ENCODE peak calls at places on chromosomes 7 and 10, in nine cellular contexts. A, O, L, R, H, X, C, T and Y are unnamed samples.

GRCh38 chr10:116798859-116799258 is 50.4 kb upstream of the ENO4 start:
- DNase-seq in A (no peak), O (no peak), L (no peak), R (no peak), H (no peak), X (no peak), C (no peak), T (no peak), Y (no peak)

GRCh38 chr10:57430376-57430775 is 837.3 kb downstream of the IPMK start:
- DNase-seq in A (no peak), O (no peak), L (no peak), R (no peak), H (no peak), X (no peak), C (no peak), T (no peak), Y (no peak)

GRCh38 chr10:88108115-88108610 is 244.7 kb downstream of the PTEN start:
- DNase-seq in A (no peak), O (no peak), L (no peak), R (no peak), H (no peak), X (no peak), C (peak), T (no peak), Y (no peak)

GRCh38 chr7:7919449-7919945 is 49.1 kb upstream of the GLCCI1 start:
- DNase-seq in A (no peak), O (no peak), L (no peak), R (no peak), H (no peak), X (no peak), C (no peak), T (no peak), Y (no peak)

GRCh38 chr10:25694976-25695375 is 239.1 kb upstream of the MYO3A start:
- DNase-seq in A (no peak), O (no peak), L (no peak), R (no peak), H (no peak), X (no peak), C (no peak), T (no peak), Y (no peak)

GRCh38 chr10:129759214-129760002 is 204.7 kb downstream of the EBF3 start:
- DNase-seq in A (no peak), O (no peak), L (no peak), R (no peak), H (no peak), X (no peak), C (no peak), T (peak), Y (no peak)

GRCh38 chr10:94279835-94280709 is 82.7 kb downstream of the NOC3L start:
- DNase-seq in A (peak), O (peak), L (peak), R (peak), H (peak), X (peak), C (peak), T (peak), Y (peak)

GRCh38 chr7:119630570-119630969 is 642.4 kb upstream of the KCND2 start:
- DNase-seq in A (no peak), O (no peak), L (no peak), R (no peak), H (no peak), X (no peak), C (no peak), T (no peak), Y (no peak)

GRCh38 chr7:84372155-84372621 is 177.6 kb upstream of the SEMA3A start:
- DNase-seq in A (peak), O (no peak), L (no peak), R (no peak), H (peak), X (no peak), C (no peak), T (no peak), Y (no peak)

GRCh38 chr7:129501760-129502707 is at the start of gene SMKR1:
- DNase-seq in A (peak), O (no peak), L (peak), R (peak), H (peak), X (peak), C (peak), T (peak), Y (peak)

GRCh38 chr10:11162828-11163599 is 145.3 kb downstream of the CELF2 start:
- DNase-seq in A (no peak), O (no peak), L (no peak), R (no peak), H (no peak), X (no peak), C (no peak), T (no peak), Y (no peak)

GRCh38 chr7:16660702-16661464 is 14.9 kb downstream of the BZW2 start:
- DNase-seq in A (peak), O (no peak), L (no peak), R (no peak), H (no peak), X (no peak), C (no peak), T (no peak), Y (no peak)

GRCh38 chr7:46581276-46581675 is 660.2 kb upstream of the IGFBP3 start:
- DNase-seq in A (no peak), O (no peak), L (no peak), R (no peak), H (no peak), X (no peak), C (no peak), T (no peak), Y (no peak)

GRCh38 chr10:95391570-95392249 is 100.9 kb upstream of the PDLIM1 start:
- DNase-seq in A (peak), O (peak), L (no peak), R (peak), H (peak), X (peak), C (no peak), T (no peak), Y (no peak)

GRCh38 chr7:33849004-33849403 is 56.3 kb upstream of the BMPER start:
- DNase-seq in A (no peak), O (no peak), L (no peak), R (no peak), H (no peak), X (no peak), C (no peak), T (no peak), Y (no peak)

GRCh38 chr10:130660266-130660665 is 524.1 kb downstream of the GLRX3 start:
- DNase-seq in A (no peak), O (no peak), L (no peak), R (no peak), H (no peak), X (no peak), C (no peak), T (no peak), Y (no peak)

GRCh38 chr10:123862421-123863188 is 29.0 kb downstream of the CPXM2 start:
- DNase-seq in A (no peak), O (no peak), L (no peak), R (no peak), H (no peak), X (no peak), C (no peak), T (no peak), Y (no peak)

GRCh38 chr10:123136806-123137642 is 1.3 kb downstream of the HMX3 start:
- DNase-seq in A (no peak), O (no peak), L (peak), R (peak), H (no peak), X (no peak), C (no peak), T (no peak), Y (no peak)

GRCh38 chr7:128911441-128912031 is 1.0 kb upstream of the KCP start:
- DNase-seq in A (no peak), O (peak), L (no peak), R (peak), H (no peak), X (no peak), C (peak), T (no peak), Y (no peak)

GRCh38 chr10:80500572-80501380 is 36.9 kb upstream of the SH2D4B start:
- DNase-seq in A (no peak), O (no peak), L (peak), R (no peak), H (peak), X (no peak), C (no peak), T (no peak), Y (no peak)

GRCh38 chr10:14478201-14478600 is 147.5 kb upstream of the FRMD4A start:
- DNase-seq in A (no peak), O (no peak), L (no peak), R (no peak), H (no peak), X (no peak), C (no peak), T (no peak), Y (no peak)

GRCh38 chr10:78656815-78657621 is 411.7 kb upstream of the ZMIZ1 start:
- DNase-seq in A (no peak), O (no peak), L (peak), R (peak), H (no peak), X (no peak), C (no peak), T (no peak), Y (peak)